ENCODE peak calls at places on chromosomes 2 and 18, in five cellular contexts. L is activated CD4-positive, alpha-beta T cell treated with anti-CD3 and anti-CD28 coated beads for 48 hours; H is astrocyte of the cerebellum; K is RCC 7860; T is NCI-H146. D is an unnamed sample.

GRCh38 chr2:172964511-172964910 is 111.1 kb upstream of the MAP3K20 start:
- DNase-seq in T (no peak), H (no peak), K (no peak), L (no peak), D (no peak)

GRCh38 chr2:95387358-95387757 is 15.2 kb upstream of the FAHD2A start:
- DNase-seq in H (no peak), L (no peak), T (no peak), K (no peak), D (no peak)

GRCh38 chr2:67649331-67650071 is 252.4 kb downstream of the ETAA1 start:
- DNase-seq in K (no peak), H (peak), L (no peak), T (peak), D (no peak)

GRCh38 chr2:170369894-170370293 is 191.9 kb downstream of the MYO3B start:
- DNase-seq in T (no peak), K (peak), H (peak), L (no peak), D (no peak)

GRCh38 chr2:159797468-159798375 is at the start of gene CD302:
- DNase-seq in T (peak), H (no peak), K (no peak), L (peak), D (peak)

GRCh38 chr2:223635080-223635479 is 32.9 kb upstream of the SCG2 start:
- DNase-seq in L (no peak), K (no peak), H (no peak), T (no peak), D (no peak)

GRCh38 chr2:179226203-179226960 is 38.2 kb downstream of the SESTD1 start:
- DNase-seq in T (peak), L (no peak), K (no peak), H (no peak), D (no peak)

GRCh38 chr2:210188755-210189154 is 17.5 kb upstream of the KANSL1L start:
- DNase-seq in H (no peak), T (no peak), L (no peak), K (no peak), D (no peak)

GRCh38 chr2:3001595-3002184 is 375.9 kb downstream of the EIPR1 start:
- DNase-seq in T (peak), L (no peak), H (peak), K (no peak), D (no peak)

GRCh38 chr2:196399736-196400691 is 228.6 kb upstream of the STK17B start:
- DNase-seq in L (no peak), K (peak), H (peak), T (no peak), D (no peak)

GRCh38 chr2:178397002-178397605 is 53.9 kb downstream of the PRKRA start:
- DNase-seq in K (peak), H (no peak), T (peak), L (no peak), D (peak)

GRCh38 chr2:29123584-29124349 is 8.6 kb downstream of the CLIP4 start:
- DNase-seq in L (peak), K (peak), H (peak), T (no peak), D (no peak)

GRCh38 chr2:54891901-54892300 is 158.3 kb downstream of the RTN4 start:
- DNase-seq in K (no peak), L (no peak), H (no peak), T (no peak), D (no peak)

GRCh38 chr2:163205696-163206267 is 367.2 kb upstream of the KCNH7 start:
- DNase-seq in T (no peak), K (peak), H (no peak), L (no peak), D (no peak)

GRCh38 chr2:5693288-5694015 is 1.3 kb downstream of the SOX11 start:
- DNase-seq in K (no peak), H (no peak), T (peak), L (peak), D (no peak)

GRCh38 chr2:142672698-142673097 is 204.8 kb upstream of the KYNU start:
- DNase-seq in T (no peak), H (no peak), L (no peak), K (no peak), D (no peak)

GRCh38 chr2:202109139-202109736 is 36.2 kb downstream of the KIAA2012 start:
- DNase-seq in L (no peak), H (no peak), K (no peak), T (no peak), D (no peak)

GRCh38 chr18:75624836-75625235 is 197.3 kb upstream of the SMIM21 start:
- DNase-seq in T (no peak), L (no peak), K (peak), H (no peak), D (no peak)

GRCh38 chr2:10891848-10892247 is 19.9 kb upstream of the KCNF1 start:
- DNase-seq in T (no peak), K (no peak), H (no peak), L (no peak), D (no peak)

GRCh38 chr2:170554278-170554955 is 160.7 kb upstream of the SP5 start:
- DNase-seq in T (no peak), K (peak), L (no peak), H (peak), D (no peak)

GRCh38 chr2:174329157-174329715 is 5.5 kb upstream of the SP9 start:
- DNase-seq in K (no peak), L (no peak), T (no peak), H (no peak), D (no peak)

GRCh38 chr2:178258916-178259315 is 64.6 kb downstream of the OSBPL6 start:
- DNase-seq in K (no peak), H (no peak), T (no peak), L (no peak), D (no peak)

GRCh38 chr2:133633851-133634250 is 65.6 kb upstream of the NCKAP5 start:
- DNase-seq in T (no peak), K (peak), H (no peak), L (no peak), D (no peak)

GRCh38 chr2:529852-530251 is 147.4 kb downstream of the TMEM18 start:
- DNase-seq in T (no peak), H (no peak), L (no peak), K (no peak), D (no peak)

GRCh38 chr2:6960659-6961058 is 43.4 kb downstream of the RNF144A start:
- DNase-seq in K (no peak), H (peak), L (no peak), T (no peak), D (no peak)

GRCh38 chr2:238974510-238975166 is 126.8 kb downstream of the TWIST2 start:
- DNase-seq in H (peak), K (peak), L (no peak), T (no peak), D (no peak)

GRCh38 chr2:108409768-108410167 is 32.0 kb downstream of the SULT1C4 start:
- DNase-seq in L (no peak), T (no peak), H (no peak), K (no peak), D (no peak)

GRCh38 chr2:40043191-40043590 is 264.1 kb upstream of the THUMPD2 start:
- DNase-seq in T (no peak), K (peak), L (no peak), H (no peak), D (no peak)

GRCh38 chr18:58456625-58457024 is 172.3 kb downstream of the ALPK2 start:
- DNase-seq in K (no peak), H (no peak), T (no peak), L (no peak), D (no peak)